ENCODE peak calls at places on chromosomes 13 and 19, in six cellular contexts. Q is pancreas; M is substantia nigra; G is activated CD4-positive, alpha-beta T cell treated with anti-CD3 and anti-CD28 coated beads, Interleukin-2, amount 50 U/mL, for 24 hours; Z is GM12865; I is neural progenitor cell. N is an unnamed sample.

GRCh38 chr19:2047449-2048103 is 3.5 kb downstream of the MKNK2 start:
- DNase-seq in Q (peak), M (no peak), G (no peak), Z (peak), I (peak), N (no peak)

GRCh38 chr13:95437561-95437960 is 115.0 kb upstream of the CLDN10 start:
- DNase-seq in Q (no peak), M (no peak), G (no peak), Z (no peak), I (no peak), N (no peak)

GRCh38 chr13:21501709-21502108 is 42.6 kb upstream of the ZDHHC20 start:
- DNase-seq in Q (no peak), M (no peak), G (no peak), Z (no peak), I (peak), N (no peak)

GRCh38 chr13:59623516-59623915 is 540.2 kb downstream of the DIAPH3 start:
- DNase-seq in Q (no peak), M (no peak), G (no peak), Z (no peak), I (no peak), N (no peak)

GRCh38 chr19:45443462-45444317 is 20.0 kb upstream of the ERCC1 start:
- DNase-seq in Q (peak), M (peak), G (peak), Z (peak), I (peak), N (no peak)

GRCh38 chr13:94620286-94620896 is 18.7 kb downstream of the GPR180 start:
- DNase-seq in Q (no peak), M (no peak), G (no peak), Z (peak), I (peak), N (no peak)

GRCh38 chr13:49366841-49367240 is 77.0 kb downstream of the CAB39L start:
- DNase-seq in Q (no peak), M (no peak), G (no peak), Z (no peak), I (no peak), N (no peak)

GRCh38 chr13:83691966-83692365 is 190.3 kb downstream of the SLITRK1 start:
- DNase-seq in Q (no peak), M (no peak), G (no peak), Z (no peak), I (no peak), N (no peak)

GRCh38 chr13:91804724-91805123 is 406.3 kb downstream of the GPC5 start:
- DNase-seq in Q (no peak), M (no peak), G (no peak), Z (no peak), I (no peak), N (no peak)

GRCh38 chr19:3389876-3390361 is 23.5 kb downstream of the NFIC start:
- DNase-seq in Q (peak), M (no peak), G (no peak), Z (no peak), I (peak), N (no peak)

GRCh38 chr13:89900104-89900760 is 1447.3 kb upstream of the MIR17HG start:
- DNase-seq in Q (no peak), M (no peak), G (no peak), Z (no peak), I (no peak), N (no peak)

GRCh38 chr19:52398091-52398461 is 427 bp downstream of the ZNF528 start:
- DNase-seq in Q (no peak), M (no peak), G (no peak), Z (no peak), I (peak), N (no peak)

GRCh38 chr13:45781553-45782326 is 69.8 kb downstream of the SIAH3 start:
- DNase-seq in Q (peak), M (no peak), G (no peak), Z (no peak), I (no peak), N (no peak)

GRCh38 chr19:21569497-21569870 is 64.1 kb downstream of the ZNF429 start:
- DNase-seq in Q (peak), M (no peak), G (peak), Z (no peak), I (no peak), N (no peak)

GRCh38 chr13:97653741-97654140 is 219.8 kb downstream of the RAP2A start:
- DNase-seq in Q (no peak), M (no peak), G (no peak), Z (no peak), I (no peak), N (no peak)

GRCh38 chr19:44055870-44056269 is 4.0 kb downstream of the ZNF223 start:
- DNase-seq in Q (no peak), M (no peak), G (no peak), Z (no peak), I (no peak), N (no peak)

GRCh38 chr13:113967729-113968462 is 6.0 kb downstream of the C13orf46 start:
- DNase-seq in Q (peak), M (no peak), G (no peak), Z (no peak), I (no peak), N (no peak)

GRCh38 chr19:55605207-55605636 is 225 bp upstream of the ZNF865 start:
- DNase-seq in Q (peak), M (peak), G (peak), Z (peak), I (peak), N (peak)

GRCh38 chr19:948842-949496 is 23.1 kb downstream of the ARID3A start:
- DNase-seq in Q (no peak), M (no peak), G (no peak), Z (peak), I (no peak), N (no peak)

GRCh38 chr19:2488942-2489731 is 13.2 kb downstream of the GADD45B start:
- DNase-seq in Q (peak), M (no peak), G (no peak), Z (peak), I (peak), N (no peak)

GRCh38 chr13:23867027-23867491 is 22.1 kb downstream of the MIPEP start:
- DNase-seq in Q (no peak), M (no peak), G (no peak), Z (no peak), I (peak), N (no peak)

GRCh38 chr13:46168341-46168740 is 13.6 kb downstream of the LCP1 start:
- DNase-seq in Q (no peak), M (no peak), G (peak), Z (peak), I (no peak), N (no peak)

GRCh38 chr13:74046461-74046860 is 87.7 kb downstream of the KLF12 start:
- DNase-seq in Q (no peak), M (no peak), G (no peak), Z (no peak), I (no peak), N (no peak)

GRCh38 chr19:10819124-10820060 is 16.6 kb downstream of the TMED1 start:
- DNase-seq in Q (no peak), M (no peak), G (no peak), Z (no peak), I (no peak), N (no peak)

GRCh38 chr19:4976412-4977298 is 7.7 kb downstream of the KDM4B start:
- DNase-seq in Q (no peak), M (peak), G (no peak), Z (no peak), I (peak), N (no peak)

GRCh38 chr19:35828694-35829301 is 16.2 kb upstream of the PRODH2 start:
- DNase-seq in Q (no peak), M (no peak), G (peak), Z (peak), I (peak), N (no peak)

GRCh38 chr19:40283414-40284250 is 1.5 kb downstream of the AKT2 start:
- DNase-seq in Q (peak), M (no peak), G (no peak), Z (no peak), I (no peak), N (no peak)

GRCh38 chr13:41751277-41751676 is 209.6 kb downstream of the VWA8 start:
- DNase-seq in Q (no peak), M (no peak), G (no peak), Z (no peak), I (no peak), N (no peak)

GRCh38 chr13:24348797-24349515 is 39.6 kb downstream of the C1QTNF9 start:
- DNase-seq in Q (peak), M (no peak), G (no peak), Z (no peak), I (no peak), N (no peak)

GRCh38 chr19:19276386-19276785 is 3.3 kb upstream of the TM6SF2 start:
- DNase-seq in Q (no peak), M (no peak), G (no peak), Z (no peak), I (no peak), N (no peak)

GRCh38 chr13:32472194-32472621 is 44.3 kb upstream of the N4BP2L1 start:
- DNase-seq in Q (no peak), M (no peak), G (no peak), Z (peak), I (no peak), N (no peak)

GRCh38 chr19:6580313-6580712 is 10.6 kb downstream of the CD70 start:
- DNase-seq in Q (no peak), M (no peak), G (no peak), Z (no peak), I (no peak), N (no peak)

GRCh38 chr19:50318438-50318837 is 10.7 kb downstream of the KCNC3 start:
- DNase-seq in Q (no peak), M (no peak), G (no peak), Z (no peak), I (no peak), N (no peak)

GRCh38 chr19:45515081-45515624 is 7.9 kb downstream of the VASP start:
- DNase-seq in Q (no peak), M (no peak), G (no peak), Z (peak), I (no peak), N (no peak)

GRCh38 chr19:47107201-47107952 is 6.2 kb downstream of the ZC3H4 start:
- DNase-seq in Q (peak), M (no peak), G (no peak), Z (no peak), I (no peak), N (no peak)